ENCODE peak calls at places on chromosomes 1 and 21, in ten cellular contexts. One of them, this sample, is unnamed.

GRCh38 chr1:54736685-54737084 is 21.0 kb downstream of the TTC4 start:
- DNase-seq in activated CD4-positive, CD25-positive, alpha-beta regulatory T cell: no peak
- DNase-seq in CD4-positive, alpha-beta T cell: no peak
- DNase-seq in HEK293T: no peak
- DNase-seq in AG08396: no peak
- DNase-seq in activated CD4-positive, alpha-beta T cell treated with anti-CD3 and anti-CD28 coated beads, Interleukin-2, amount 50 U/mL, for 24 hours: no peak
- DNase-seq in NCI-H1105 treated with DMSO at 0.1 percent for 48 hours: no peak
- DNase-seq in stimulated activated CD4-positive, alpha-beta T cell treated with anti-CD3 and anti-CD28 coated beads, Interleukin-4, amount 100 ng/mL, for 24 hours: no peak
- DNase-seq in AG08395: no peak
- DNase-seq in activated effector memory CD4-positive, alpha-beta T cell treated with Interleukin-2 at 50 U/mL for 16 hours: no peak
- DNase-seq in this sample: no peak

GRCh38 chr1:1066403-1067283 is 7.5 kb downstream of the RNF223 start:
- DNase-seq in activated CD4-positive, alpha-beta T cell treated with anti-CD3 and anti-CD28 coated beads, Interleukin-2, amount 50 U/mL, for 24 hours: no peak
- DNase-seq in activated effector memory CD4-positive, alpha-beta T cell treated with Interleukin-2 at 50 U/mL for 16 hours: no peak
- DNase-seq in AG08395: peak; percentile 35
- DNase-seq in AG08396: no peak
- DNase-seq in activated CD4-positive, CD25-positive, alpha-beta regulatory T cell: no peak
- DNase-seq in NCI-H1105 treated with DMSO at 0.1 percent for 48 hours: no peak
- DNase-seq in CD4-positive, alpha-beta T cell: no peak
- DNase-seq in HEK293T: no peak
- DNase-seq in stimulated activated CD4-positive, alpha-beta T cell treated with anti-CD3 and anti-CD28 coated beads, Interleukin-4, amount 100 ng/mL, for 24 hours: no peak
- DNase-seq in this sample: no peak

GRCh38 chr1:244730153-244730933 is 77.4 kb downstream of the DESI2 start:
- DNase-seq in AG08396: peak; percentile 60
- DNase-seq in NCI-H1105 treated with DMSO at 0.1 percent for 48 hours: peak; percentile 8
- DNase-seq in CD4-positive, alpha-beta T cell: peak; percentile 11
- DNase-seq in activated effector memory CD4-positive, alpha-beta T cell treated with Interleukin-2 at 50 U/mL for 16 hours: no peak
- DNase-seq in activated CD4-positive, alpha-beta T cell treated with anti-CD3 and anti-CD28 coated beads, Interleukin-2, amount 50 U/mL, for 24 hours: no peak
- DNase-seq in HEK293T: no peak
- DNase-seq in activated CD4-positive, CD25-positive, alpha-beta regulatory T cell: peak; percentile 6
- DNase-seq in AG08395: peak; percentile 35
- DNase-seq in stimulated activated CD4-positive, alpha-beta T cell treated with anti-CD3 and anti-CD28 coated beads, Interleukin-4, amount 100 ng/mL, for 24 hours: no peak
- DNase-seq in this sample: peak; percentile 3

GRCh38 chr1:86714561-86715244 is 10.3 kb downstream of the SH3GLB1 start:
- DNase-seq in AG08395: no peak
- DNase-seq in activated CD4-positive, alpha-beta T cell treated with anti-CD3 and anti-CD28 coated beads, Interleukin-2, amount 50 U/mL, for 24 hours: no peak
- DNase-seq in activated effector memory CD4-positive, alpha-beta T cell treated with Interleukin-2 at 50 U/mL for 16 hours: no peak
- DNase-seq in stimulated activated CD4-positive, alpha-beta T cell treated with anti-CD3 and anti-CD28 coated beads, Interleukin-4, amount 100 ng/mL, for 24 hours: no peak
- DNase-seq in activated CD4-positive, CD25-positive, alpha-beta regulatory T cell: no peak
- DNase-seq in NCI-H1105 treated with DMSO at 0.1 percent for 48 hours: no peak
- DNase-seq in CD4-positive, alpha-beta T cell: no peak
- DNase-seq in HEK293T: no peak
- DNase-seq in AG08396: no peak
- DNase-seq in this sample: no peak

GRCh38 chr21:34129971-34130597 is 56.7 kb downstream of the MRPS6 start:
- DNase-seq in NCI-H1105 treated with DMSO at 0.1 percent for 48 hours: no peak
- DNase-seq in activated effector memory CD4-positive, alpha-beta T cell treated with Interleukin-2 at 50 U/mL for 16 hours: no peak
- DNase-seq in activated CD4-positive, alpha-beta T cell treated with anti-CD3 and anti-CD28 coated beads, Interleukin-2, amount 50 U/mL, for 24 hours: no peak
- DNase-seq in activated CD4-positive, CD25-positive, alpha-beta regulatory T cell: no peak
- DNase-seq in AG08395: no peak
- DNase-seq in AG08396: no peak
- DNase-seq in HEK293T: peak; percentile 25
- DNase-seq in stimulated activated CD4-positive, alpha-beta T cell treated with anti-CD3 and anti-CD28 coated beads, Interleukin-4, amount 100 ng/mL, for 24 hours: no peak
- DNase-seq in CD4-positive, alpha-beta T cell: no peak
- DNase-seq in this sample: no peak

GRCh38 chr1:30232288-30232899 is 491.0 kb downstream of the MATN1 start:
- DNase-seq in stimulated activated CD4-positive, alpha-beta T cell treated with anti-CD3 and anti-CD28 coated beads, Interleukin-4, amount 100 ng/mL, for 24 hours: no peak
- DNase-seq in AG08396: no peak
- DNase-seq in HEK293T: peak; percentile 56
- DNase-seq in NCI-H1105 treated with DMSO at 0.1 percent for 48 hours: no peak
- DNase-seq in activated CD4-positive, CD25-positive, alpha-beta regulatory T cell: no peak
- DNase-seq in activated CD4-positive, alpha-beta T cell treated with anti-CD3 and anti-CD28 coated beads, Interleukin-2, amount 50 U/mL, for 24 hours: no peak
- DNase-seq in AG08395: no peak
- DNase-seq in activated effector memory CD4-positive, alpha-beta T cell treated with Interleukin-2 at 50 U/mL for 16 hours: no peak
- DNase-seq in CD4-positive, alpha-beta T cell: no peak
- DNase-seq in this sample: no peak

GRCh38 chr1:227731241-227731677 is 3.8 kb downstream of the JMJD4 start:
- DNase-seq in activated CD4-positive, alpha-beta T cell treated with anti-CD3 and anti-CD28 coated beads, Interleukin-2, amount 50 U/mL, for 24 hours: no peak
- DNase-seq in AG08395: no peak
- DNase-seq in stimulated activated CD4-positive, alpha-beta T cell treated with anti-CD3 and anti-CD28 coated beads, Interleukin-4, amount 100 ng/mL, for 24 hours: no peak
- DNase-seq in activated CD4-positive, CD25-positive, alpha-beta regulatory T cell: no peak
- DNase-seq in NCI-H1105 treated with DMSO at 0.1 percent for 48 hours: no peak
- DNase-seq in activated effector memory CD4-positive, alpha-beta T cell treated with Interleukin-2 at 50 U/mL for 16 hours: no peak
- DNase-seq in CD4-positive, alpha-beta T cell: no peak
- DNase-seq in HEK293T: no peak
- DNase-seq in AG08396: no peak
- DNase-seq in this sample: no peak

GRCh38 chr1:24126023-24126671 is 14.2 kb upstream of the MYOM3 start:
- DNase-seq in HEK293T: no peak
- DNase-seq in NCI-H1105 treated with DMSO at 0.1 percent for 48 hours: no peak
- DNase-seq in CD4-positive, alpha-beta T cell: no peak
- DNase-seq in activated effector memory CD4-positive, alpha-beta T cell treated with Interleukin-2 at 50 U/mL for 16 hours: no peak
- DNase-seq in AG08395: peak; percentile 57
- DNase-seq in activated CD4-positive, alpha-beta T cell treated with anti-CD3 and anti-CD28 coated beads, Interleukin-2, amount 50 U/mL, for 24 hours: no peak
- DNase-seq in stimulated activated CD4-positive, alpha-beta T cell treated with anti-CD3 and anti-CD28 coated beads, Interleukin-4, amount 100 ng/mL, for 24 hours: no peak
- DNase-seq in AG08396: peak; percentile 61
- DNase-seq in activated CD4-positive, CD25-positive, alpha-beta regulatory T cell: no peak
- DNase-seq in this sample: no peak

GRCh38 chr1:37862330-37862729 is 2.9 kb upstream of the MTF1 start:
- DNase-seq in stimulated activated CD4-positive, alpha-beta T cell treated with anti-CD3 and anti-CD28 coated beads, Interleukin-4, amount 100 ng/mL, for 24 hours: no peak
- DNase-seq in AG08396: no peak
- DNase-seq in NCI-H1105 treated with DMSO at 0.1 percent for 48 hours: no peak
- DNase-seq in HEK293T: no peak
- DNase-seq in AG08395: no peak
- DNase-seq in activated effector memory CD4-positive, alpha-beta T cell treated with Interleukin-2 at 50 U/mL for 16 hours: no peak
- DNase-seq in activated CD4-positive, alpha-beta T cell treated with anti-CD3 and anti-CD28 coated beads, Interleukin-2, amount 50 U/mL, for 24 hours: no peak
- DNase-seq in CD4-positive, alpha-beta T cell: no peak
- DNase-seq in activated CD4-positive, CD25-positive, alpha-beta regulatory T cell: no peak
- DNase-seq in this sample: no peak

This sample was measured in T-cell.